ENCODE peak calls at places on chromosomes 12 and 14, in five cellular contexts. Z is AG04450, K is tibial nerve, N is Caco-2, S is transverse colon. G is an unnamed sample.

GRCh38 chr12:118052324-118053070 is 8.5 kb downstream of the WSB2 start:
- DNase-seq in N (peak), S (peak), K (peak), Z (peak), G (peak)

GRCh38 chr12:119949145-119949544 is 39.9 kb upstream of the BICDL1 start:
- DNase-seq in S (no peak), N (no peak), Z (no peak), K (no peak), G (no peak)

GRCh38 chr12:82625523-82625922 is 61.2 kb upstream of the TMTC2 start:
- DNase-seq in K (no peak), S (no peak), N (no peak), Z (no peak), G (no peak)

GRCh38 chr12:131226345-131227265 is 272.9 kb downstream of the ADGRD1 start:
- DNase-seq in Z (no peak), K (no peak), N (no peak), S (no peak), G (no peak)

GRCh38 chr14:38718519-38718918 is 384.5 kb downstream of the SEC23A start:
- DNase-seq in K (no peak), N (no peak), Z (no peak), S (no peak), G (no peak)

GRCh38 chr14:68174446-68174845 is 354.9 kb downstream of the RAD51B start:
- DNase-seq in N (no peak), S (no peak), K (no peak), Z (no peak), G (no peak)

GRCh38 chr14:95431199-95432145 is 85.0 kb downstream of the SYNE3 start:
- DNase-seq in S (no peak), K (no peak), Z (no peak), N (no peak), G (no peak)

GRCh38 chr12:2052861-2053674 is at the start of gene CACNA1C:
- DNase-seq in K (no peak), Z (no peak), S (peak), N (no peak), G (peak)

GRCh38 chr12:105431537-105431936 is 101.0 kb downstream of the C12orf75 start:
- DNase-seq in S (no peak), K (no peak), N (no peak), Z (no peak), G (no peak)

GRCh38 chr12:81888341-81888740 is 129.2 kb upstream of the PPFIA2 start:
- DNase-seq in N (no peak), Z (no peak), K (no peak), S (no peak), G (no peak)

GRCh38 chr12:132111641-132112304 is 32.3 kb downstream of the DDX51 start:
- DNase-seq in K (no peak), Z (no peak), N (no peak), S (no peak), G (no peak)

GRCh38 chr12:112577473-112578334 is 159.0 kb downstream of the PTPN11 start:
- DNase-seq in Z (no peak), S (no peak), N (no peak), K (no peak), G (no peak)

GRCh38 chr12:98595152-98595988 is 1.9 kb downstream of the SLC25A3 start:
- DNase-seq in K (no peak), Z (peak), N (no peak), S (no peak), G (peak)

GRCh38 chr14:78491015-78491414 is 320.8 kb downstream of the NRXN3 start:
- DNase-seq in N (no peak), K (no peak), Z (no peak), S (no peak), G (no peak)

GRCh38 chr12:82458101-82458500 is 99.8 kb downstream of the METTL25 start:
- DNase-seq in N (no peak), S (no peak), Z (no peak), K (no peak), G (no peak)

GRCh38 chr12:14373202-14373601 is 7.7 kb downstream of the ATF7IP start:
- DNase-seq in N (no peak), Z (peak), S (no peak), K (no peak), G (no peak)

GRCh38 chr14:73526036-73526984 is 10.6 kb upstream of the ACOT1 start:
- DNase-seq in K (no peak), S (no peak), Z (no peak), N (no peak), G (peak)

GRCh38 chr12:53696655-53697321 is 20.9 kb upstream of the ATP5MC2 start:
- DNase-seq in Z (no peak), K (no peak), S (no peak), N (no peak), G (no peak)

GRCh38 chr14:101726954-101727302 is 34.6 kb upstream of the PPP2R5C start:
- DNase-seq in K (no peak), N (no peak), Z (no peak), S (no peak), G (no peak)

GRCh38 chr14:89236846-89237245 is 180.2 kb downstream of the FOXN3 start:
- DNase-seq in S (no peak), Z (no peak), N (no peak), K (no peak), G (no peak)

GRCh38 chr14:32494566-32495434 is 165.7 kb downstream of the AKAP6 start:
- DNase-seq in N (no peak), K (no peak), Z (no peak), S (no peak), G (no peak)

GRCh38 chr14:97707603-97708002 is 910.4 kb downstream of the VRK1 start:
- DNase-seq in K (no peak), Z (no peak), N (no peak), S (no peak), G (no peak)

GRCh38 chr14:35079742-35080141 is 33.7 kb downstream of the FAM177A1 start:
- DNase-seq in K (no peak), Z (no peak), N (no peak), S (no peak), G (no peak)

GRCh38 chr12:106645074-106645421 is 62.2 kb downstream of the RFX4 start:
- DNase-seq in S (peak), Z (no peak), K (peak), N (no peak), G (no peak)

GRCh38 chr14:68011629-68012028 is 192.1 kb downstream of the RAD51B start:
- DNase-seq in N (no peak), K (no peak), Z (no peak), S (no peak), G (no peak)

GRCh38 chr12:3698218-3698974 is 54.5 kb downstream of the CRACR2A start:
- DNase-seq in Z (peak), K (no peak), N (no peak), S (no peak), G (no peak)

GRCh38 chr12:104522985-104523719 is 66.4 kb downstream of the CHST11 start:
- DNase-seq in S (no peak), K (no peak), N (no peak), Z (no peak), G (no peak)

GRCh38 chr14:76909266-76909665 is 83.1 kb downstream of the LRRC74A start:
- DNase-seq in N (no peak), Z (no peak), S (no peak), K (no peak), G (peak)

GRCh38 chr12:131929530-131930456 is 717 bp downstream of the PUS1 start:
- DNase-seq in N (peak), Z (no peak), S (peak), K (no peak), G (peak)

GRCh38 chr14:101962503-101962874 is 1.9 kb upstream of the DYNC1H1 start:
- DNase-seq in Z (peak), N (no peak), S (peak), K (peak), G (peak)

GRCh38 chr12:132517013-132517739 is 27.2 kb downstream of the FBRSL1 start:
- DNase-seq in S (no peak), K (no peak), N (peak), Z (no peak), G (no peak)

GRCh38 chr12:58310828-58311273 is 369.5 kb downstream of the ATP23 start:
- DNase-seq in K (no peak), S (no peak), N (no peak), Z (peak), G (peak)
- H3K4me3 ChIP-seq in K (no peak), S (no peak), N (no peak), Z (no peak), G (no peak)

GRCh38 chr12:114680498-114681148 is 3.4 kb downstream of the TBX3 start:
- DNase-seq in S (no peak), Z (no peak), N (no peak), K (no peak), G (no peak)

GRCh38 chr12:114679942-114680341 is 4.0 kb downstream of the TBX3 start:
- DNase-seq in Z (no peak), K (no peak), S (no peak), N (no peak), G (no peak)

GRCh38 chr12:114682101-114682919 is 1.7 kb downstream of the TBX3 start:
- DNase-seq in Z (no peak), S (no peak), K (no peak), N (no peak), G (no peak)

GRCh38 chr12:114682920-114683708 is 861 bp downstream of the TBX3 start:
- DNase-seq in Z (no peak), N (no peak), K (no peak), S (peak), G (no peak)

DNA sequence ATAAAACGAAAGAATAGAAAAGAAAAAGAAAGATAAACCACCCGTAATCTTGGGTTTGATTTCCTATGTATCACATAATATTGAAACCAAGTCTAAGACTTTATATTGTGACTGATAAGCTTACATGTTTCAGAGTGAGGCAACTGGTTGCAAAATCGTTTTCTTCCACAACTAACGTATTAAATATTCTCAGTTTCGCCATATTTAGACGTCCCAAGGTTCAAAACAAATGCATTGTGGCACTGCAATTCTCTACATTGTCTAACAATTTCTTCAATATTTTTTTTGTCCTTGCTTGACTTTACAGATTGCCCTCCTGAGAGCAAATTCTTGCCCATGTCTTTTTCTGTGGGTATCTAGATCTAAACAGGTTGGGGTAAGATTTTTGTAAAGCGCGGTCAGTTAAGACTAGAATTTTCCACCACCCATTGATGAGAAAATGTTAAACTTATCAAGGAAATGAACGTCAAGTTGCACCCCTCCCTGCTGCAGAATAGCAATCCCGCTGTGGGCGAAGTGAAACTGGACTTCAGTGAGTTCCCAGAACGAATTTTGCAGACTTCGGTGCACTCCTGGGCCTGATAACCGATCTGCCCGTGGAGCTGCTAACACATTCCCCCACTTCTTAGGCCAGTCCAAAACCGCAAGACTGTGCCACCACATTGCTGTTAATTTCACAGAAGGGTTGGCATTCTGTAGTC is 2.7 kb downstream of the TBX3 start:
- DNase-seq in Z (no peak), K (no peak), N (no peak), S (peak), G (no peak)
- H3K4me3 ChIP-seq in Z (peak), K (peak), N (peak), S (peak), G (peak)

DNA sequence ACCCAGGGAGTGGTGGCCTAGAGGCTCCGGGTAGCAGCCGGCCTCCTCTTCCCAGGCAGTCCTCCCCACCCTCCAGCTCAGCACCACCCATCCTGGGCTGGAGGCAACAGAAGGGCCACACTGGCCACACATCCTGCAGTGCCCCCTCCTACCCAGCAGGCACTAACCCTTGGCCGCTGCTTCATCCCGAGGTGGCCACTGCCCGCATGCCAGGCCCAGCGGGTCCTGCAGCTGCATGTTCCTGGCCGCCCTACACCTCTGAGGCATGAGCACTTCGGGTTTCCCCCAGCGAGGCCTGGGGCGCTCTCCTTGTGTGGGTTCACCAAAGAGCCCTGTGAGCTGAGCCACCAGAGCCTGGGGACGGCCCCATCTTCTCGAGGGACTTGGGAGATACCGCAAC is 61.4 kb downstream of the CCNK start:
- DNase-seq in N (no peak), K (no peak), Z (no peak), S (no peak), G (no peak)
- H3K4me3 ChIP-seq in N (no peak), K (no peak), Z (no peak), S (no peak), G (no peak)

DNA sequence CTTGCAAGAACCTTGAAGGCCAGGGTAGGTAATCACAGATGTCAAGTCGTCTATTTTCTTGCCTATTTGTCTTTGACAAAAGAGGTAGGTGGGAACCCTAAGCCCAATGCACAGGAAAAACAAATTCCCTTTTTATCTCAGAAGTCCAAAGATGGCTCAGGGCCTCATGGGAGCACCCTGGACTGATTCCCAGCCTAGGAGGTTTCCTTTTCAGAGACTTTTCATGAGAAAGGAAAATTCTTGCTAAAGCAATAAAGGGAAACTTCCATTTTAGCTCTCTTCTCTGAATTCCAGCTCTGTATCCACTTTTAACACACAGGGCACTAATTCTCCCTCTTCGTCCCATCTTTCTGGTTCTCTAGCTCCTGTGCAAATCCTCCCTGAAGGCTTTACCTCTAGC is 1.2 kb downstream of the ZNF641 start:
- DNase-seq in K (peak), N (no peak), S (no peak), Z (no peak), G (no peak)
- H3K4me3 ChIP-seq in K (peak), N (peak), S (no peak), Z (no peak), G (no peak)

DNA sequence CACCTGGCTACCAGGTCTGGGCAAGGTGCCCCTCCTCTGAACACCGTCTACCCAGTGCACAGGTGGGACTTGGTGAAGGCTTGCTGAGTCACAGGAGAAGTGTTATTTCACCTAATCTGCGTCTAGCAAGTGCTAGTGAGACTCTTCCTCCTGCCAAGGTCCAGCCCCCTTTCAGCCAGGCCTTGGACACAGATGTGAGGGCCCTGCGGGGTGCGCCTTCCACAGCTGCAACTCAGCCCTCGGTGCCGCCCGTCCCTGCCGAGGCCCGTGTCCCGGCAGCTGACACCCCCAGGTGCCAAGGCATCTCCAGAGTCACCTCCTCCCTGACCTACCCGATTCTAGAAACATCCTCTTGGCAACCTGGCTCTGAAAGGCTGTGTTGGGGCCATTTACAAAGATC is 55.1 kb downstream of the PRIMA1 start:
- DNase-seq in N (no peak), S (no peak), Z (no peak), K (no peak), G (no peak)
- H3K4me3 ChIP-seq in N (no peak), S (no peak), Z (no peak), K (no peak), G (no peak)

GRCh38 chr14:75340921-75341320 is 62.3 kb downstream of the FOS start:
- DNase-seq in Z (no peak), K (peak), N (no peak), S (peak), G (peak)
- H3K4me3 ChIP-seq in Z (no peak), K (no peak), N (no peak), S (no peak), G (no peak)